ENCODE peak calls at places on chromosomes 5 and 9, in five cellular contexts. J, X, S, L and K are unnamed samples.

GRCh38 chr5:154370119-154370518 is 75.7 kb upstream of the SAP30L start:
- DNase-seq in J (no peak), S (peak), X (no peak), L (no peak), K (no peak)

GRCh38 chr9:85420750-85421149 is 321.0 kb downstream of the AGTPBP1 start:
- DNase-seq in L (no peak), S (no peak), J (no peak), X (no peak), K (peak)

GRCh38 chr5:174535691-174536090 is 188.7 kb upstream of the MSX2 start:
- DNase-seq in X (no peak), L (no peak), J (no peak), S (peak), K (no peak)

GRCh38 chr5:149400304-149400703 is 21.2 kb upstream of the IL17B start:
- DNase-seq in J (no peak), X (no peak), L (no peak), S (peak), K (no peak)

GRCh38 chr5:40479939-40480338 is 199.8 kb upstream of the PTGER4 start:
- DNase-seq in X (no peak), S (no peak), J (no peak), L (no peak), K (no peak)

GRCh38 chr5:150650713-150651000 is 10.2 kb downstream of the SYNPO start:
- DNase-seq in J (no peak), L (no peak), X (no peak), S (no peak), K (no peak)

GRCh38 chr9:6197330-6197729 is 18.3 kb upstream of the IL33 start:
- DNase-seq in J (no peak), L (no peak), S (no peak), X (no peak), K (no peak)

GRCh38 chr9:38141751-38142150 is 72.7 kb upstream of the SHB start:
- DNase-seq in X (peak), J (no peak), L (peak), S (peak), K (peak)

GRCh38 chr5:6456766-6457370 is 8.2 kb downstream of the UBE2QL1 start:
- DNase-seq in L (no peak), X (no peak), J (peak), S (no peak), K (no peak)

GRCh38 chr5:81802020-81802419 is 51.1 kb upstream of the SSBP2 start:
- DNase-seq in X (no peak), J (no peak), L (no peak), S (no peak), K (no peak)

GRCh38 chr5:79621056-79621455 is 8.8 kb downstream of the TENT2 start:
- DNase-seq in X (no peak), L (peak), S (peak), J (no peak), K (peak)

GRCh38 chr9:126624453-126624872 is 10.7 kb downstream of the LMX1B start:
- DNase-seq in S (no peak), X (no peak), L (no peak), J (no peak), K (no peak)

GRCh38 chr5:58322453-58322852 is 137.4 kb downstream of the PLK2 start:
- DNase-seq in S (no peak), J (no peak), L (no peak), X (peak), K (peak)

GRCh38 chr5:130912088-130912487 is 253.0 kb downstream of the HINT1 start:
- DNase-seq in S (no peak), L (no peak), X (no peak), J (no peak), K (no peak)

GRCh38 chr5:34586117-34586885 is 69.8 kb upstream of the RAI14 start:
- DNase-seq in S (peak), X (peak), J (no peak), L (peak), K (no peak)

GRCh38 chr5:53151713-53152458 is 42.3 kb upstream of the MOCS2 start:
- DNase-seq in J (no peak), L (peak), X (peak), S (peak), K (peak)

GRCh38 chr9:89955626-89956025 is 350.8 kb downstream of the GADD45G start:
- DNase-seq in J (no peak), X (no peak), L (no peak), S (no peak), K (no peak)

GRCh38 chr9:71648453-71648852 is 119.9 kb downstream of the CEMIP2 start:
- DNase-seq in J (no peak), S (no peak), X (no peak), L (no peak), K (no peak)

GRCh38 chr5:45411971-45412612 is 284.1 kb downstream of the HCN1 start:
- DNase-seq in J (no peak), S (no peak), X (no peak), L (no peak), K (peak)

GRCh38 chr9:89896806-89897340 is 292.1 kb downstream of the GADD45G start:
- DNase-seq in J (no peak), X (no peak), L (no peak), S (no peak), K (no peak)

GRCh38 chr5:127586371-127586770 is 62.5 kb upstream of the CTXN3 start:
- DNase-seq in L (no peak), X (no peak), J (no peak), S (no peak), K (no peak)

GRCh38 chr5:112005533-112005926 is 248.5 kb upstream of the NREP start:
- DNase-seq in X (no peak), S (no peak), L (no peak), J (no peak), K (peak)

GRCh38 chr5:10478436-10478835 is 36.8 kb downstream of the ROPN1L start:
- DNase-seq in X (no peak), L (no peak), J (no peak), S (peak), K (no peak)

GRCh38 chr5:179307006-179307800 is 38.1 kb downstream of the ADAMTS2 start:
- DNase-seq in X (no peak), L (no peak), J (peak), S (no peak), K (no peak)

GRCh38 chr5:55540024-55540423 is 5.3 kb upstream of the PLPP1 start:
- DNase-seq in J (no peak), S (no peak), X (no peak), L (no peak), K (no peak)

GRCh38 chr9:624935-625505 is 216.5 kb upstream of the DMRT1 start:
- DNase-seq in X (no peak), S (no peak), J (no peak), L (no peak), K (no peak)

GRCh38 chr5:122501087-122501435 is 189.0 kb downstream of the SNCAIP start:
- DNase-seq in X (no peak), S (peak), J (no peak), L (no peak), K (peak)

GRCh38 chr5:122498163-122498562 is 186.1 kb downstream of the SNCAIP start:
- DNase-seq in L (no peak), X (no peak), J (no peak), S (peak), K (no peak)

GRCh38 chr5:122499617-122500016 is 187.6 kb downstream of the SNCAIP start:
- DNase-seq in S (no peak), X (no peak), J (no peak), L (no peak), K (no peak)

GRCh38 chr5:122500245-122501086 is 188.4 kb downstream of the SNCAIP start:
- DNase-seq in L (peak), J (no peak), S (peak), X (no peak), K (peak)
- TF ChIP-seq CTCF in L (peak), J (no peak), S (peak), X (peak), K (peak)

DNA sequence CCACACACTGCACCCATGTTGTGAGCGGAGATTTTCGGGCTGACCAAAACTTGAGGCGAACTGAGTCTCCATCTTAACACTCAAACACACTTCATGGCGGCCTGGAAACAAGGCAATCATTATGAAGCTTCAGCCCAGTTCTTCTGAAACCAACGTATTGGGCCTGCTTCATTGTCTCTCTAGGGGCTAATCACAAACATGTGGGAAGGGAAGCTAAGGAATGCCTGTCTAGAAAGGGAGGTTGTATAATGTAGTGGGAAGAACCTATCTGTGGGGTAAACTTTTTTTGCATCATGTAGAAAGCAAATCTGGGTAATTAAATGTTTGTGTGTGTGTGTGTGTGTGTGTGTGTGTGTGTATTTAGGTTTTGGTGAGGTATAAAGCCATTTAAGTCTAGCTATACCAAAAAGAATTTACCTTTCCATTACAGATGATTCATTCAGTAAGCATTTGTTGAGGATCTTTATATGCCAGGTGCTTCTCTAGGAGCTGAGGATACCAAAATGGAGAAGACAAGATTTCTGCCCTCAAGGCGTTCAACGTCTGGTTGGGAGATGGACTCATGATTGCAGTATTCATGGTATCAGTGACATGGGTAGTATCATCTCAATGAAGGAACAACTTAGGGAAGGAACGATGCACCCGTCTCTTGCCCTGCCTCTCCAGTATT is 29.4 kb downstream of the SLC1A3 start:
- DNase-seq in L (no peak), S (no peak), X (no peak), J (no peak), K (no peak)
- TF ChIP-seq CTCF in L (no peak), S (no peak), X (no peak), J (no peak), K (no peak)

GRCh38 chr9:120032639-120033038 is 547.3 kb downstream of the CDK5RAP2 start:
- DNase-seq in S (no peak), J (no peak), X (no peak), L (no peak), K (no peak)
- TF ChIP-seq CTCF in S (no peak), J (no peak), X (peak), L (no peak), K (no peak)

GRCh38 chr9:13958672-13959071 is 355.3 kb downstream of the NFIB start:
- DNase-seq in X (no peak), L (no peak), S (no peak), J (no peak), K (no peak)

GRCh38 chr9:13956107-13956506 is 357.8 kb downstream of the NFIB start:
- DNase-seq in J (no peak), S (peak), X (no peak), L (no peak), K (no peak)

GRCh38 chr9:13952906-13953305 is 361.0 kb downstream of the NFIB start:
- DNase-seq in X (no peak), S (no peak), L (no peak), J (no peak), K (peak)

GRCh38 chr9:13960011-13960765 is 353.8 kb downstream of the NFIB start:
- DNase-seq in L (no peak), S (no peak), J (no peak), X (no peak), K (no peak)

GRCh38 chr9:13957089-13957488 is 356.9 kb downstream of the NFIB start:
- DNase-seq in S (no peak), L (no peak), X (no peak), J (no peak), K (no peak)
- TF ChIP-seq CTCF in S (no peak), L (no peak), X (no peak), J (no peak), K (no peak)